ENCODE peak calls at places on chromosomes 4 and X, in five cellular contexts. N is iPS DF 6.9, H is left ventricle myocardium inferior, M is mammary epithelial cell, W is mesenchymal stem cell. L is an unnamed sample. For H3K4me1, the result is how much of the 10 kb centered on the place peaks cover.

GRCh38 chr4:95732061-95732460 is 107.8 kb upstream of the PDHA2 start:
- DNase-seq in N (no peak), W (peak), M (peak), H (no peak), L (no peak)

GRCh38 chrX:147602297-147602696 is 309.4 kb upstream of the FMR1 start:
- DNase-seq in W (no peak), M (no peak), H (no peak), N (no peak), L (no peak)

GRCh38 chr4:40749717-40750460 is at the start of gene NSUN7:
- DNase-seq in M (peak), N (peak), W (peak), H (peak), L (peak)

GRCh38 chr4:94764069-94764468 is 6.3 kb downstream of the BMPR1B start:
- DNase-seq in N (no peak), H (no peak), M (no peak), W (no peak), L (no peak)

GRCh38 chrX:49273181-49273727 is 3.7 kb downstream of the PPP1R3F start:
- DNase-seq in H (no peak), N (no peak), M (no peak), W (no peak), L (no peak)

GRCh38 chr4:175290401-175290800 is 372.2 kb downstream of the ADAM29 start:
- DNase-seq in M (no peak), N (no peak), H (no peak), W (no peak), L (no peak)

GRCh38 chr4:168409089-168409801 is 71.0 kb downstream of the DDX60L start:
- DNase-seq in M (peak), W (peak), H (no peak), N (no peak), L (peak)

GRCh38 chr4:163161536-163162205 is 5.0 kb downstream of the NAF1 start:
- DNase-seq in M (peak), H (no peak), N (no peak), W (peak), L (peak)

GRCh38 chrX:12979011-12979629 is 4.2 kb downstream of the TMSB4X start:
- DNase-seq in N (no peak), M (no peak), H (no peak), W (no peak), L (no peak)

GRCh38 chrX:116009871-116010710 is 160.5 kb upstream of the AGTR2 start:
- DNase-seq in N (no peak), M (no peak), W (no peak), H (peak), L (peak)

GRCh38 chrX:43654431-43655150 is 1.5 kb upstream of the MAOA start:
- DNase-seq in N (peak), W (peak), H (peak), M (peak), L (peak)

GRCh38 chr4:75179510-75179909 is 246.6 kb downstream of the PARM1 start:
- DNase-seq in M (no peak), W (peak), H (no peak), N (no peak), L (no peak)

GRCh38 chr4:8278421-8279287 is 9.1 kb downstream of the HTRA3 start:
- DNase-seq in N (no peak), H (peak), M (peak), W (peak), L (no peak)

GRCh38 chr4:128455076-128455345 is 167.4 kb upstream of the PGRMC2 start:
- DNase-seq in W (no peak), H (no peak), N (no peak), M (no peak), L (peak)

GRCh38 chrX:135516376-135516775 is 4.1 kb upstream of the INTS6L start:
- DNase-seq in H (no peak), M (no peak), W (no peak), N (no peak), L (no peak)

GRCh38 chr4:82754546-82755165 is 43.9 kb downstream of the SCD5 start:
- DNase-seq in N (no peak), M (no peak), H (no peak), W (no peak), L (no peak)
- H3K27ac ChIP-seq in N (no peak), M (no peak), H (peak), W (no peak), L (no peak)

GRCh38 chr4:13537832-13538177 is 6.5 kb downstream of the NKX3-2 start:
- DNase-seq in W (no peak), H (no peak), M (no peak), N (no peak), L (no peak)
- H3K4me1 ChIP-seq in W (under half), H (under half), M (under half), N (under half), L (under half)

DNA sequence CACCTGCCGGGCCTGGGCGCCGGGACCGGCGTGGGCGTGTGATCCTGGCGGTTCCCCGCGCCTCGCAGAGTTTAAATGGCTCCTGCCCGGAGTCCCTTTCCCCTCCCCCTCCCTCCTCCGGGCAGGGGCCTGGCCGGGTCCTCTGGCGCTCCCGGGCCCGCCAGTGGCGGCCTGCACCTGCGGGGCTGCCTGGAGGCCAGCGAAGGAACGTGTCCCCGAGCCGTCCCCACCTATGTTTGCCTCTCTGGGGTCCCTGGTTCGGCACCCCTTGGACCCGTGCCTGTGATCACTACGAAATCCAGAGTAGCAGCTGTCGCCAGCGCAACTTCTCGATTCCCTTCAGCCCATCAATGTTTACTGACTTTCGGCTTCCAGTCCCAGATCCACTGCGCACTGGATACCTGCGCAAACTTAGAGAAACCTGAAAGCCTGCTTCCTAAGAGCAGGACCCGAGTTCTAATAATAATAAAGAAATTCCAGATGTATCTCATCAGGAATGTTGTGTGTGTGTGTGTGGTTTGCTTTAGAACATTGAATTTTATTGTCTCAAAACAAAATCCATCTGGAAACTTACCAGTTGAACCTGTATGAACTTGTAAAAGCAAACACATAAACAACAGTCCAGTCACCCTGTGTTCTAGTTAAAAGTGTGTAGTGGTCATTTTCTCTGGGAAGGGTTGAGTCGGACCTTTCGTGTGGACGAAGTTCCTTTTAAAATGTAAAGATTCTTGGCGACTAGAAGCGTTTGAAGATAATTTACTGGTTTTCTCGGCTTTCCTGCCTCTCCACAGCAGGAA is 808 bp downstream of the SHROOM2 start:
- DNase-seq in H (no peak), W (peak), M (no peak), N (no peak), L (no peak)
- H3K4me3 ChIP-seq in H (peak), W (peak), M (peak), N (peak), L (peak)

GRCh38 chrX:130110379-130111219 is at the start of gene ELF4:
- DNase-seq in M (peak), H (peak), N (no peak), W (peak), L (no peak)

GRCh38 chrX:130109429-130110378 is 593 bp downstream of the ELF4 start:
- DNase-seq in M (no peak), N (no peak), W (peak), H (no peak), L (no peak)

GRCh38 chrX:130111220-130111934 is 1.1 kb upstream of the ELF4 start:
- DNase-seq in N (no peak), W (peak), M (peak), H (no peak), L (no peak)

GRCh38 chrX:130114141-130114561 is 3.9 kb upstream of the ELF4 start:
- DNase-seq in M (peak), H (no peak), W (no peak), N (no peak), L (no peak)

DNA sequence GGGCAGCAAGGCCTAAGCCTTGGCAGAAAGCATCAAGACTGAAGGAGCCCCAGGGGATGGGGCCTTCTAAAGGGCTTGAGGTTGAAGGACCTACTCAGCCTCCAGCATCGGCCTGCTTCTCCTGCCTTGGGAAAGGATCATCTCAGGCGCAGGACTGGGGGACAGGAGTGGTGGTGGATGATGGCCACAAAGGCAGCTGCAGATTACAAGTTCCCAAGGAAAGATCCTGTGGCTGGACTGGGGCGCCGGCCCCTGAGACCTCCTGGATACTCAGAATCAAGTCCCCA is 1.6 kb upstream of the ELF4 start:
- DNase-seq in M (no peak), N (no peak), H (no peak), W (no peak), L (no peak)
- H3K27ac ChIP-seq in M (peak), N (no peak), H (no peak), W (no peak), L (no peak)

GRCh38 chr4:48138936-48139335 is 4.9 kb upstream of the TXK start:
- DNase-seq in M (no peak), W (no peak), N (no peak), H (no peak), L (no peak)
- H3K4me1 ChIP-seq in M (under half), W (under half), N (under half), H (under half), L (under half)

GRCh38 chrX:131577433-131577832 is 33.6 kb downstream of the OR13H1 start:
- DNase-seq in H (no peak), M (no peak), N (no peak), W (no peak), L (no peak)
- H3K4me3 ChIP-seq in H (no peak), M (no peak), N (no peak), W (no peak), L (no peak)